ENCODE peak calls at places on chromosomes 16 and 17, in nine cellular contexts. One of them, this sample, is unnamed.

GRCh38 chr17:32516450-32516849 is 29.7 kb downstream of the CDK5R1 start:
- DNase-seq in NCI-H2029 treated with DMSO at 0.1 percent for 48 hours: no peak
- DNase-seq in AG08396: no peak
- DNase-seq in NCI-H1105: peak
- DNase-seq in tibial artery: no peak
- DNase-seq in cardiac fibroblast: no peak
- DNase-seq in cardiac muscle cell: no peak
- DNase-seq in CMK: no peak
- DNase-seq in mucosa of gallbladder: no peak
- DNase-seq in this sample: no peak

GRCh38 chr17:40417258-40417608 is 463 bp downstream of the TOP2A start:
- DNase-seq in tibial artery: no peak
- DNase-seq in mucosa of gallbladder: no peak
- DNase-seq in AG08396: no peak
- DNase-seq in cardiac fibroblast: no peak
- DNase-seq in NCI-H2029 treated with DMSO at 0.1 percent for 48 hours: no peak
- DNase-seq in NCI-H1105: no peak
- DNase-seq in CMK: no peak
- DNase-seq in cardiac muscle cell: no peak
- DNase-seq in this sample: no peak

GRCh38 chr16:15434425-15435215 is at the start of gene BMERB1:
- DNase-seq in NCI-H2029 treated with DMSO at 0.1 percent for 48 hours: no peak
- DNase-seq in mucosa of gallbladder: peak
- DNase-seq in CMK: no peak
- DNase-seq in cardiac fibroblast: peak
- DNase-seq in NCI-H1105: peak
- DNase-seq in tibial artery: peak
- DNase-seq in AG08396: peak
- DNase-seq in cardiac muscle cell: peak
- DNase-seq in this sample: peak

GRCh38 chr17:64773386-64773835 is 111.3 kb upstream of the SMURF2 start:
- DNase-seq in tibial artery: no peak
- DNase-seq in NCI-H1105: no peak
- DNase-seq in NCI-H2029 treated with DMSO at 0.1 percent for 48 hours: no peak
- DNase-seq in CMK: no peak
- DNase-seq in mucosa of gallbladder: no peak
- DNase-seq in AG08396: no peak
- DNase-seq in cardiac fibroblast: no peak
- DNase-seq in cardiac muscle cell: no peak
- DNase-seq in this sample: no peak

GRCh38 chr17:46883871-46884270 is 32.5 kb downstream of the WNT9B start:
- DNase-seq in NCI-H1105: no peak
- DNase-seq in CMK: no peak
- DNase-seq in mucosa of gallbladder: no peak
- DNase-seq in cardiac muscle cell: no peak
- DNase-seq in AG08396: no peak
- DNase-seq in tibial artery: no peak
- DNase-seq in cardiac fibroblast: no peak
- DNase-seq in NCI-H2029 treated with DMSO at 0.1 percent for 48 hours: no peak
- DNase-seq in this sample: no peak

GRCh38 chr17:18855831-18856624 is 1.9 kb upstream of the PRPSAP2 start:
- DNase-seq in AG08396: peak
- DNase-seq in mucosa of gallbladder: peak
- DNase-seq in NCI-H2029 treated with DMSO at 0.1 percent for 48 hours: peak
- DNase-seq in CMK: peak
- DNase-seq in tibial artery: peak
- DNase-seq in cardiac muscle cell: peak
- DNase-seq in cardiac fibroblast: peak
- DNase-seq in NCI-H1105: peak
- DNase-seq in this sample: peak

GRCh38 chr16:29007865-29008593 is 23.2 kb downstream of the LAT start:
- DNase-seq in AG08396: peak
- DNase-seq in NCI-H2029 treated with DMSO at 0.1 percent for 48 hours: no peak
- DNase-seq in mucosa of gallbladder: no peak
- DNase-seq in tibial artery: no peak
- DNase-seq in NCI-H1105: no peak
- DNase-seq in CMK: no peak
- DNase-seq in cardiac muscle cell: peak
- DNase-seq in cardiac fibroblast: peak
- DNase-seq in this sample: no peak

GRCh38 chr16:64696872-64697271 is 425.0 kb downstream of the CDH11 start:
- DNase-seq in cardiac fibroblast: no peak
- DNase-seq in cardiac muscle cell: no peak
- DNase-seq in tibial artery: no peak
- DNase-seq in NCI-H2029 treated with DMSO at 0.1 percent for 48 hours: no peak
- DNase-seq in mucosa of gallbladder: no peak
- DNase-seq in AG08396: no peak
- DNase-seq in NCI-H1105: no peak
- DNase-seq in CMK: no peak
- DNase-seq in this sample: no peak

GRCh38 chr17:35841505-35841904 is 27.2 kb downstream of the HEATR9 start:
- DNase-seq in cardiac fibroblast: peak
- DNase-seq in mucosa of gallbladder: no peak
- DNase-seq in cardiac muscle cell: peak
- DNase-seq in NCI-H2029 treated with DMSO at 0.1 percent for 48 hours: no peak
- DNase-seq in tibial artery: no peak
- DNase-seq in NCI-H1105: no peak
- DNase-seq in AG08396: no peak
- DNase-seq in CMK: no peak
- DNase-seq in this sample: no peak

GRCh38 chr16:22192261-22193133 is 13.6 kb upstream of the EEF2K start:
- DNase-seq in cardiac muscle cell: peak
- DNase-seq in tibial artery: peak
- DNase-seq in mucosa of gallbladder: peak
- DNase-seq in CMK: no peak
- DNase-seq in AG08396: peak
- DNase-seq in NCI-H1105: peak
- DNase-seq in cardiac fibroblast: peak
- DNase-seq in NCI-H2029 treated with DMSO at 0.1 percent for 48 hours: peak
- DNase-seq in this sample: peak